ENCODE peak calls at places on chromosomes 6 and 20, in six cellular contexts. One of them, this sample, is unnamed.

GRCh38 chr20:46694484-46694883 is 5.2 kb upstream of the TP53RK start:
- DNase-seq in epithelial cell of esophagus: peak; percentile 30
- DNase-seq in T-helper 2 cell: no peak
- DNase-seq in HFFc6: peak; percentile 32
- DNase-seq in A172: peak; percentile 32
- DNase-seq in ACHN: peak; percentile 6
- DNase-seq in this sample: no peak

GRCh38 chr20:6402026-6402425 is 279.2 kb upstream of the FERMT1 start:
- DNase-seq in epithelial cell of esophagus: no peak
- DNase-seq in T-helper 2 cell: no peak
- DNase-seq in HFFc6: no peak
- DNase-seq in A172: no peak
- DNase-seq in ACHN: no peak
- DNase-seq in this sample: no peak

GRCh38 chr6:18226451-18226850 is 37.9 kb downstream of the DEK start:
- DNase-seq in epithelial cell of esophagus: peak; percentile 16
- DNase-seq in T-helper 2 cell: no peak
- DNase-seq in HFFc6: peak; percentile 78
- DNase-seq in A172: no peak
- DNase-seq in ACHN: no peak
- DNase-seq in this sample: no peak

GRCh38 chr20:34074101-34074760 is 37.8 kb downstream of the EIF2S2 start:
- DNase-seq in epithelial cell of esophagus: peak; percentile 40
- DNase-seq in T-helper 2 cell: no peak
- DNase-seq in HFFc6: peak; percentile 17
- DNase-seq in A172: no peak
- DNase-seq in ACHN: no peak
- DNase-seq in this sample: no peak

GRCh38 chr20:60302875-60303274 is 344.7 kb downstream of the CDH26 start:
- DNase-seq in epithelial cell of esophagus: no peak
- DNase-seq in T-helper 2 cell: no peak
- DNase-seq in HFFc6: no peak
- DNase-seq in A172: no peak
- DNase-seq in ACHN: no peak
- DNase-seq in this sample: no peak

GRCh38 chr20:61436268-61436667 is 184.2 kb downstream of the CDH4 start:
- DNase-seq in epithelial cell of esophagus: peak; percentile 63
- DNase-seq in T-helper 2 cell: no peak
- DNase-seq in HFFc6: no peak
- DNase-seq in A172: peak; percentile 89
- DNase-seq in ACHN: no peak
- DNase-seq in this sample: no peak

GRCh38 chr20:6122873-6123649 is at the start of gene FERMT1:
- DNase-seq in epithelial cell of esophagus: peak; percentile 98
- DNase-seq in T-helper 2 cell: no peak
- DNase-seq in HFFc6: peak; percentile 80
- DNase-seq in A172: peak; percentile 57
- DNase-seq in ACHN: peak; percentile 83
- DNase-seq in this sample: peak; percentile 71

GRCh38 chr6:166781331-166781730 is 154.3 kb upstream of the RPS6KA2 start:
- DNase-seq in epithelial cell of esophagus: no peak
- DNase-seq in T-helper 2 cell: no peak
- DNase-seq in HFFc6: no peak
- DNase-seq in A172: no peak
- DNase-seq in ACHN: no peak
- DNase-seq in this sample: no peak

GRCh38 chr6:144219056-144219685 is 66.0 kb upstream of the UTRN start:
- DNase-seq in epithelial cell of esophagus: peak; percentile 62
- DNase-seq in T-helper 2 cell: no peak
- DNase-seq in HFFc6: peak; percentile 66
- DNase-seq in A172: peak; percentile 51
- DNase-seq in ACHN: peak; percentile 64
- DNase-seq in this sample: peak; percentile 36

GRCh38 chr6:82331031-82331773 is 32.4 kb upstream of the TPBG start:
- DNase-seq in epithelial cell of esophagus: peak; percentile 95
- DNase-seq in T-helper 2 cell: no peak
- DNase-seq in HFFc6: peak; percentile 72
- DNase-seq in A172: peak; percentile 45
- DNase-seq in ACHN: peak; percentile 4
- DNase-seq in this sample: peak; percentile 33

GRCh38 chr6:144134737-144135136 is 15.6 kb upstream of the STX11 start:
- DNase-seq in epithelial cell of esophagus: no peak
- DNase-seq in T-helper 2 cell: no peak
- DNase-seq in HFFc6: no peak
- DNase-seq in A172: no peak
- DNase-seq in ACHN: no peak
- DNase-seq in this sample: no peak

GRCh38 chr6:13262302-13263006 is 65.9 kb downstream of the TBC1D7 start:
- DNase-seq in epithelial cell of esophagus: no peak
- DNase-seq in T-helper 2 cell: no peak
- DNase-seq in HFFc6: no peak
- DNase-seq in A172: no peak
- DNase-seq in ACHN: no peak
- DNase-seq in this sample: no peak

GRCh38 chr6:17098007-17098406 is 3.8 kb upstream of the STMND1 start:
- DNase-seq in epithelial cell of esophagus: no peak
- DNase-seq in T-helper 2 cell: no peak
- DNase-seq in HFFc6: no peak
- DNase-seq in A172: no peak
- DNase-seq in ACHN: no peak
- DNase-seq in this sample: no peak

GRCh38 chr6:144468709-144469108 is 183.6 kb downstream of the UTRN start:
- DNase-seq in epithelial cell of esophagus: no peak
- DNase-seq in T-helper 2 cell: no peak
- DNase-seq in HFFc6: no peak
- DNase-seq in A172: no peak
- DNase-seq in ACHN: no peak
- DNase-seq in this sample: no peak

GRCh38 chr6:31128093-31128676 is 7.9 kb upstream of the CDSN start:
- DNase-seq in epithelial cell of esophagus: peak; percentile 64
- DNase-seq in T-helper 2 cell: peak; percentile 47
- DNase-seq in HFFc6: no peak
- DNase-seq in A172: peak; percentile 52
- DNase-seq in ACHN: peak; percentile 46
- DNase-seq in this sample: peak; percentile 40

GRCh38 chr20:11376998-11377397 is 540.7 kb upstream of the BTBD3 start:
- DNase-seq in epithelial cell of esophagus: peak; percentile 81
- DNase-seq in T-helper 2 cell: no peak
- DNase-seq in HFFc6: no peak
- DNase-seq in A172: no peak
- DNase-seq in ACHN: no peak
- DNase-seq in this sample: no peak

GRCh38 chr6:946546-946945 is 253.6 kb upstream of the EXOC2 start:
- DNase-seq in epithelial cell of esophagus: no peak
- DNase-seq in T-helper 2 cell: no peak
- DNase-seq in HFFc6: peak; percentile 51
- DNase-seq in A172: no peak
- DNase-seq in ACHN: peak; percentile 52
- DNase-seq in this sample: no peak

GRCh38 chr6:40326689-40327404 is 260.3 kb downstream of the LRFN2 start:
- DNase-seq in epithelial cell of esophagus: no peak
- DNase-seq in T-helper 2 cell: no peak
- DNase-seq in HFFc6: no peak
- DNase-seq in A172: no peak
- DNase-seq in ACHN: no peak
- DNase-seq in this sample: no peak

GRCh38 chr20:10671850-10672578 is 1.8 kb downstream of the JAG1 start:
- DNase-seq in epithelial cell of esophagus: peak; percentile 30
- DNase-seq in T-helper 2 cell: no peak
- DNase-seq in HFFc6: peak; percentile 23
- DNase-seq in A172: peak; percentile 38
- DNase-seq in ACHN: peak; percentile 49
- DNase-seq in this sample: no peak

GRCh38 chr6:50180646-50181045 is 130.9 kb upstream of the DEFB112 start:
- DNase-seq in epithelial cell of esophagus: no peak
- DNase-seq in T-helper 2 cell: no peak
- DNase-seq in HFFc6: no peak
- DNase-seq in A172: no peak
- DNase-seq in ACHN: no peak
- DNase-seq in this sample: no peak

GRCh38 chr6:6790393-6790792 is 201.9 kb downstream of the LY86 start:
- DNase-seq in epithelial cell of esophagus: no peak
- DNase-seq in T-helper 2 cell: no peak
- DNase-seq in HFFc6: no peak
- DNase-seq in A172: no peak
- DNase-seq in ACHN: no peak
- DNase-seq in this sample: no peak

GRCh38 chr6:96760153-96760687 is 77.1 kb downstream of the GPR63 start:
- DNase-seq in epithelial cell of esophagus: no peak
- DNase-seq in T-helper 2 cell: no peak
- DNase-seq in HFFc6: no peak
- DNase-seq in A172: no peak
- DNase-seq in ACHN: no peak
- DNase-seq in this sample: no peak

GRCh38 chr6:52509281-52510212 is 67.3 kb downstream of the TRAM2 start:
- DNase-seq in epithelial cell of esophagus: no peak
- DNase-seq in T-helper 2 cell: no peak
- DNase-seq in HFFc6: peak; percentile 78
- DNase-seq in A172: peak; percentile 82
- DNase-seq in ACHN: no peak
- DNase-seq in this sample: no peak

GRCh38 chr6:31400467-31401289 is 2.7 kb upstream of the MICA start:
- DNase-seq in epithelial cell of esophagus: peak; percentile 63
- DNase-seq in T-helper 2 cell: peak; percentile 75
- DNase-seq in HFFc6: peak; percentile 28
- DNase-seq in A172: peak; percentile 41
- DNase-seq in ACHN: peak; percentile 71
- DNase-seq in this sample: peak; percentile 38

GRCh38 chr6:13184547-13184946 is 143.8 kb downstream of the TBC1D7 start:
- DNase-seq in epithelial cell of esophagus: no peak
- DNase-seq in T-helper 2 cell: no peak
- DNase-seq in HFFc6: no peak
- DNase-seq in A172: no peak
- DNase-seq in ACHN: no peak
- DNase-seq in this sample: no peak

GRCh38 chr20:49344975-49345374 is 67.1 kb upstream of the ZNFX1 start:
- DNase-seq in epithelial cell of esophagus: peak; percentile 85
- DNase-seq in T-helper 2 cell: no peak
- DNase-seq in HFFc6: peak; percentile 95
- DNase-seq in A172: peak; percentile 99
- DNase-seq in ACHN: peak; percentile 90
- DNase-seq in this sample: peak; percentile 11

GRCh38 chr6:36686668-36687513 is 8.4 kb downstream of the CDKN1A start:
- DNase-seq in epithelial cell of esophagus: peak; percentile 50
- DNase-seq in T-helper 2 cell: no peak
- DNase-seq in HFFc6: no peak
- DNase-seq in A172: no peak
- DNase-seq in ACHN: peak; percentile 23
- DNase-seq in this sample: no peak

GRCh38 chr6:106194949-106195919 is 109.1 kb downstream of the PRDM1 start:
- DNase-seq in epithelial cell of esophagus: peak; percentile 96
- DNase-seq in T-helper 2 cell: no peak
- DNase-seq in HFFc6: peak; percentile 58
- DNase-seq in A172: peak; percentile 8
- DNase-seq in ACHN: no peak
- DNase-seq in this sample: no peak

GRCh38 chr6:114785235-114786127 is 442.7 kb upstream of the HS3ST5 start:
- DNase-seq in epithelial cell of esophagus: peak; percentile 80
- DNase-seq in T-helper 2 cell: no peak
- DNase-seq in HFFc6: no peak
- DNase-seq in A172: peak; percentile 25
- DNase-seq in ACHN: no peak
- DNase-seq in this sample: no peak

GRCh38 chr6:29943053-29943966 is 978 bp downstream of the HLA-A start:
- DNase-seq in epithelial cell of esophagus: no peak
- DNase-seq in T-helper 2 cell: peak; percentile 32
- DNase-seq in HFFc6: no peak
- DNase-seq in A172: no peak
- DNase-seq in ACHN: no peak
- DNase-seq in this sample: no peak

GRCh38 chr6:13261464-13261994 is 66.8 kb downstream of the TBC1D7 start:
- DNase-seq in epithelial cell of esophagus: no peak
- DNase-seq in T-helper 2 cell: no peak
- DNase-seq in HFFc6: no peak
- DNase-seq in A172: no peak
- DNase-seq in ACHN: no peak
- DNase-seq in this sample: no peak

GRCh38 chr20:13995086-13995665 is at the start of gene MACROD2:
- DNase-seq in epithelial cell of esophagus: peak; percentile 97
- DNase-seq in T-helper 2 cell: peak; percentile 3
- DNase-seq in HFFc6: peak; percentile 79
- DNase-seq in A172: peak; percentile 83
- DNase-seq in ACHN: peak; percentile 88
- DNase-seq in this sample: peak; percentile 95

GRCh38 chr6:43628392-43629103 is 516 bp downstream of the GTPBP2 start:
- DNase-seq in epithelial cell of esophagus: peak; percentile 36
- DNase-seq in T-helper 2 cell: peak; percentile 43
- DNase-seq in HFFc6: peak; percentile 31
- DNase-seq in A172: peak; percentile 64
- DNase-seq in ACHN: peak; percentile 57
- DNase-seq in this sample: no peak